ENCODE peak calls at places on chromosomes 2 and 18, in four cellular contexts. F, X, V and W are unnamed samples.

GRCh38 chr2:27831279-27832050 is 58.7 kb downstream of the RBKS start:
- DNase-seq in F (no peak), X (no peak), V (no peak), W (no peak)

GRCh38 chr2:64945973-64946736 is 43.0 kb upstream of the SLC1A4 start:
- DNase-seq in F (peak; percentile 16), X (no peak), V (no peak), W (no peak)

GRCh38 chr18:22524783-22525182 is 107.1 kb upstream of the CTAGE1 start:
- DNase-seq in F (no peak), X (no peak), V (no peak), W (no peak)

GRCh38 chr18:64017870-64018269 is 48.0 kb downstream of the SERPINB8 start:
- DNase-seq in F (no peak), X (peak; percentile 15), V (no peak), W (peak; percentile 4)

GRCh38 chr2:26861610-26862224 is 13.8 kb downstream of the DPYSL5 start:
- DNase-seq in F (no peak), X (no peak), V (no peak), W (no peak)

GRCh38 chr2:55296393-55296792 is 27.4 kb upstream of the MTIF2 start:
- DNase-seq in F (no peak), X (no peak), V (no peak), W (no peak)

GRCh38 chr2:69192176-69192945 is 179.4 kb downstream of the ANTXR1 start:
- DNase-seq in F (no peak), X (no peak), V (no peak), W (no peak)

GRCh38 chr18:25229080-25229479 is 122.9 kb downstream of the ZNF521 start:
- DNase-seq in F (peak; percentile 41), X (no peak), V (no peak), W (no peak)

GRCh38 chr2:142951190-142952007 is 73.9 kb downstream of the KYNU start:
- DNase-seq in F (no peak), X (no peak), V (no peak), W (no peak)

GRCh38 chr18:55189972-55190371 is 230.7 kb upstream of the CCDC68 start:
- DNase-seq in F (no peak), X (no peak), V (no peak), W (no peak)
- H3K4me3 ChIP-seq in F (no peak overlapping the region), X (no peak overlapping the region), V (no peak overlapping the region), W (no peak overlapping the region)

GRCh38 chr2:11103984-11104793 is 51.1 kb upstream of the SLC66A3 start:
- DNase-seq in F (no peak), X (no peak), V (no peak), W (no peak)
- TF ChIP-seq CTCF in F (no peak), X (no peak), V (no peak), W (no peak)

DNA sequence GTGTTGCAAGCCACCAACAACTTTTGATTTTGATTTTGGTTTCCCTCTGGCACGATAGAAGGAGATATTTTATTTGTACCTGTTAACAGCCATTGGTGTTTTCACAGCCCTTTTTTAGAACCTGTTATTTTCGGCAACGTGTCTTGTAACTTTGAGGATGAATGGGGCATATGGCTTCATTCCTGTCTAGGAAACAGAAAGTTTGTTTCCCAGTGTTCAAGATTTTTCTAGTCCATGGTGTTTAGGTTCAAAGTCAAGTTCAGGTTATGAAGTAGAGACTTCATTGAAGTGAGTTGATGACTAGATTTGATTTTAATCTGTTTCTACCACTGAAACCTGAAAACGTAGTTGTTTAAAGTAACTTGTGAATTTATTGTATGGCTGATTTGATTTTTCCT is 343 bp downstream of the RASGRP3 start:
- DNase-seq in F (no peak), X (no peak), V (no peak), W (no peak)
- H3K4me3 ChIP-seq in F (peak overlapping the region; percentile 66), X (peak overlapping the region; percentile 74), V (peak overlapping the region; percentile 52), W (peak overlapping the region; percentile 55)

GRCh38 chr18:66819235-66819634 is 215.3 kb upstream of the CDH19 start:
- DNase-seq in F (no peak), X (no peak), V (no peak), W (no peak)
- TF ChIP-seq CTCF in F (peak; percentile 40), X (no peak), V (no peak), W (peak; percentile 25)

DNA sequence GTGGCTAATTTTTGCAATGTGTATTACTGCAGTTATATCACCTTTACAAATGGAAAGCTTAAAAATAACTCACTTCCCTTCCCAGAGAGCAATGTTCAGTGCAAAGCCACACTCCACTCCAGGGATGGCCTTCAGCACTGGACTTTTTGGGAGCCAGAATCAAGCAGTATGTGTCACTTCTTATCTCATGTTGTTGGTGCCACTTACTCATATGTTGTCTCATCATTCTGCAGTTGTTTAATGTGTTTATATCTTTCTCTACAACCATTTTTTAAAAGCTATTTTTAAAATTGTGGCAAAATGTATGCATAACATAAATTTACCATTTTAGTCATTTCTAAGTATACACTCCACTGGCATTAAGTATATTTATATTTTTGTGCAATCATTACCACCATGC is 32.0 kb upstream of the CD8A start:
- DNase-seq in F (no peak), X (no peak), V (no peak), W (no peak)
- H3K4me3 ChIP-seq in F (no peak overlapping the region), X (no peak overlapping the region), V (no peak overlapping the region), W (no peak overlapping the region)